ENCODE peak calls at places on chromosomes 11 and 22, in nine cellular contexts. One of them, this sample, is unnamed.

GRCh38 chr22:43985532-43985931 is 30.3 kb downstream of the SAMM50 start:
- DNase-seq in cardiac fibroblast: peak; percentile 31
- DNase-seq in pancreas: no peak
- DNase-seq in neural progenitor cell: no peak
- DNase-seq in fibroblast of pulmonary artery: peak; percentile 25
- DNase-seq in cardiac muscle cell: peak; percentile 16
- DNase-seq in fibroblast of lung: no peak
- DNase-seq in body of pancreas: no peak
- DNase-seq in fibroblast of villous mesenchyme: peak; percentile 21
- DNase-seq in this sample: no peak

GRCh38 chr22:42805016-42805997 is 51.8 kb downstream of the ARFGAP3 start:
- DNase-seq in cardiac fibroblast: no peak
- DNase-seq in pancreas: peak; percentile 92
- DNase-seq in neural progenitor cell: peak; percentile 34
- DNase-seq in fibroblast of pulmonary artery: no peak
- DNase-seq in cardiac muscle cell: no peak
- DNase-seq in fibroblast of lung: no peak
- DNase-seq in body of pancreas: peak; percentile 67
- DNase-seq in fibroblast of villous mesenchyme: no peak
- DNase-seq in this sample: no peak

GRCh38 chr11:110601941-110602340 is 110.3 kb downstream of the ARHGAP20 start:
- DNase-seq in cardiac fibroblast: no peak
- DNase-seq in pancreas: no peak
- DNase-seq in neural progenitor cell: no peak
- DNase-seq in fibroblast of pulmonary artery: no peak
- DNase-seq in cardiac muscle cell: no peak
- DNase-seq in fibroblast of lung: no peak
- DNase-seq in body of pancreas: no peak
- DNase-seq in fibroblast of villous mesenchyme: no peak
- DNase-seq in this sample: no peak

GRCh38 chr22:49203863-49204598 is 623.6 kb downstream of the BRD1 start:
- DNase-seq in cardiac fibroblast: no peak
- DNase-seq in pancreas: peak; percentile 20
- DNase-seq in neural progenitor cell: no peak
- DNase-seq in fibroblast of pulmonary artery: no peak
- DNase-seq in cardiac muscle cell: no peak
- DNase-seq in fibroblast of lung: no peak
- DNase-seq in body of pancreas: no peak
- DNase-seq in fibroblast of villous mesenchyme: no peak
- DNase-seq in this sample: no peak

GRCh38 chr11:117972589-117973445 is 13.4 kb upstream of the IL10RA start:
- DNase-seq in cardiac fibroblast: no peak
- DNase-seq in pancreas: no peak
- DNase-seq in neural progenitor cell: no peak
- DNase-seq in fibroblast of pulmonary artery: no peak
- DNase-seq in cardiac muscle cell: peak; percentile 10
- DNase-seq in fibroblast of lung: no peak
- DNase-seq in body of pancreas: no peak
- DNase-seq in fibroblast of villous mesenchyme: no peak
- DNase-seq in this sample: no peak

GRCh38 chr22:17939011-17939410 is 85.3 kb downstream of the MICAL3 start:
- DNase-seq in cardiac fibroblast: no peak
- DNase-seq in pancreas: no peak
- DNase-seq in neural progenitor cell: no peak
- DNase-seq in fibroblast of pulmonary artery: no peak
- DNase-seq in cardiac muscle cell: no peak
- DNase-seq in fibroblast of lung: no peak
- DNase-seq in body of pancreas: no peak
- DNase-seq in fibroblast of villous mesenchyme: no peak
- DNase-seq in this sample: no peak

GRCh38 chr11:64017950-64018224 is 17.8 kb upstream of the FLRT1 start:
- DNase-seq in cardiac fibroblast: no peak
- DNase-seq in pancreas: peak; percentile 83
- DNase-seq in neural progenitor cell: no peak
- DNase-seq in fibroblast of pulmonary artery: no peak
- DNase-seq in cardiac muscle cell: no peak
- DNase-seq in fibroblast of lung: no peak
- DNase-seq in body of pancreas: no peak
- DNase-seq in fibroblast of villous mesenchyme: no peak
- DNase-seq in this sample: no peak

GRCh38 chr11:126442523-126442922 is 87.0 kb downstream of the ST3GAL4 start:
- DNase-seq in cardiac fibroblast: no peak
- DNase-seq in pancreas: peak; percentile 41
- DNase-seq in neural progenitor cell: no peak
- DNase-seq in fibroblast of pulmonary artery: no peak
- DNase-seq in cardiac muscle cell: no peak
- DNase-seq in fibroblast of lung: no peak
- DNase-seq in body of pancreas: no peak
- DNase-seq in fibroblast of villous mesenchyme: no peak
- DNase-seq in this sample: no peak

GRCh38 chr11:102849319-102849718 is 5.9 kb upstream of the MMP3 start:
- DNase-seq in cardiac fibroblast: peak; percentile 66
- DNase-seq in pancreas: no peak
- DNase-seq in neural progenitor cell: no peak
- DNase-seq in fibroblast of pulmonary artery: peak; percentile 14
- DNase-seq in cardiac muscle cell: peak; percentile 11
- DNase-seq in fibroblast of lung: peak; percentile 59
- DNase-seq in body of pancreas: no peak
- DNase-seq in fibroblast of villous mesenchyme: peak; percentile 64
- DNase-seq in this sample: peak; percentile 61

GRCh38 chr11:94968334-94968958 is 4.9 kb downstream of the CWC15 start:
- DNase-seq in cardiac fibroblast: peak; percentile 77
- DNase-seq in pancreas: no peak
- DNase-seq in neural progenitor cell: no peak
- DNase-seq in fibroblast of pulmonary artery: peak; percentile 67
- DNase-seq in cardiac muscle cell: peak; percentile 62
- DNase-seq in fibroblast of lung: peak; percentile 30
- DNase-seq in body of pancreas: no peak
- DNase-seq in fibroblast of villous mesenchyme: peak; percentile 66
- DNase-seq in this sample: peak; percentile 62

GRCh38 chr11:17752144-17752543 is 17.6 kb downstream of the KCNC1 start:
- DNase-seq in cardiac fibroblast: no peak
- DNase-seq in pancreas: peak; percentile 13
- DNase-seq in neural progenitor cell: no peak
- DNase-seq in fibroblast of pulmonary artery: no peak
- DNase-seq in cardiac muscle cell: no peak
- DNase-seq in fibroblast of lung: no peak
- DNase-seq in body of pancreas: no peak
- DNase-seq in fibroblast of villous mesenchyme: no peak
- DNase-seq in this sample: no peak

GRCh38 chr22:25729595-25729994 is 12.4 kb upstream of the MYO18B start:
- DNase-seq in cardiac fibroblast: no peak
- DNase-seq in pancreas: no peak
- DNase-seq in neural progenitor cell: no peak
- DNase-seq in fibroblast of pulmonary artery: no peak
- DNase-seq in cardiac muscle cell: no peak
- DNase-seq in fibroblast of lung: no peak
- DNase-seq in body of pancreas: no peak
- DNase-seq in fibroblast of villous mesenchyme: no peak
- DNase-seq in this sample: no peak

GRCh38 chr11:121723261-121723741 is 270.5 kb upstream of the SORL1-AS1 start:
- DNase-seq in cardiac fibroblast: no peak
- DNase-seq in pancreas: no peak
- DNase-seq in neural progenitor cell: peak; percentile 37
- DNase-seq in fibroblast of pulmonary artery: peak; percentile 74
- DNase-seq in cardiac muscle cell: peak; percentile 90
- DNase-seq in fibroblast of lung: peak; percentile 60
- DNase-seq in body of pancreas: peak; percentile 19
- DNase-seq in fibroblast of villous mesenchyme: peak; percentile 21
- DNase-seq in this sample: peak; percentile 63

GRCh38 chr11:794766-795637 is 3.1 kb downstream of the SLC25A22 start:
- DNase-seq in cardiac fibroblast: no peak
- DNase-seq in pancreas: peak; percentile 97
- DNase-seq in neural progenitor cell: no peak
- DNase-seq in fibroblast of pulmonary artery: no peak
- DNase-seq in cardiac muscle cell: no peak
- DNase-seq in fibroblast of lung: no peak
- DNase-seq in body of pancreas: peak; percentile 94
- DNase-seq in fibroblast of villous mesenchyme: no peak
- DNase-seq in this sample: no peak

GRCh38 chr11:3129591-3130268 is 35.4 kb downstream of the OSBPL5 start:
- DNase-seq in cardiac fibroblast: no peak
- DNase-seq in pancreas: peak; percentile 64
- DNase-seq in neural progenitor cell: no peak
- DNase-seq in fibroblast of pulmonary artery: no peak
- DNase-seq in cardiac muscle cell: no peak
- DNase-seq in fibroblast of lung: no peak
- DNase-seq in body of pancreas: no peak
- DNase-seq in fibroblast of villous mesenchyme: no peak
- DNase-seq in this sample: no peak

GRCh38 chr11:130485983-130486970 is 37.8 kb downstream of the ADAMTS15 start:
- DNase-seq in cardiac fibroblast: no peak
- DNase-seq in pancreas: no peak
- DNase-seq in neural progenitor cell: no peak
- DNase-seq in fibroblast of pulmonary artery: no peak
- DNase-seq in cardiac muscle cell: no peak
- DNase-seq in fibroblast of lung: no peak
- DNase-seq in body of pancreas: no peak
- DNase-seq in fibroblast of villous mesenchyme: no peak
- DNase-seq in this sample: no peak

GRCh38 chr11:96127596-96127959 is 203.7 kb upstream of the MTMR2 start:
- DNase-seq in cardiac fibroblast: no peak
- DNase-seq in pancreas: no peak
- DNase-seq in neural progenitor cell: no peak
- DNase-seq in fibroblast of pulmonary artery: no peak
- DNase-seq in cardiac muscle cell: no peak
- DNase-seq in fibroblast of lung: no peak
- DNase-seq in body of pancreas: no peak
- DNase-seq in fibroblast of villous mesenchyme: no peak
- DNase-seq in this sample: peak; percentile 48

GRCh38 chr11:43718373-43718772 is 37.8 kb downstream of the HSD17B12 start:
- DNase-seq in cardiac fibroblast: no peak
- DNase-seq in pancreas: no peak
- DNase-seq in neural progenitor cell: no peak
- DNase-seq in fibroblast of pulmonary artery: no peak
- DNase-seq in cardiac muscle cell: no peak
- DNase-seq in fibroblast of lung: no peak
- DNase-seq in body of pancreas: no peak
- DNase-seq in fibroblast of villous mesenchyme: no peak
- DNase-seq in this sample: no peak

GRCh38 chr11:63907808-63908530 is 9.0 kb downstream of the RCOR2 start:
- DNase-seq in cardiac fibroblast: no peak
- DNase-seq in pancreas: no peak
- DNase-seq in neural progenitor cell: peak; percentile 72
- DNase-seq in fibroblast of pulmonary artery: no peak
- DNase-seq in cardiac muscle cell: no peak
- DNase-seq in fibroblast of lung: no peak
- DNase-seq in body of pancreas: no peak
- DNase-seq in fibroblast of villous mesenchyme: no peak
- DNase-seq in this sample: no peak

DNA sequence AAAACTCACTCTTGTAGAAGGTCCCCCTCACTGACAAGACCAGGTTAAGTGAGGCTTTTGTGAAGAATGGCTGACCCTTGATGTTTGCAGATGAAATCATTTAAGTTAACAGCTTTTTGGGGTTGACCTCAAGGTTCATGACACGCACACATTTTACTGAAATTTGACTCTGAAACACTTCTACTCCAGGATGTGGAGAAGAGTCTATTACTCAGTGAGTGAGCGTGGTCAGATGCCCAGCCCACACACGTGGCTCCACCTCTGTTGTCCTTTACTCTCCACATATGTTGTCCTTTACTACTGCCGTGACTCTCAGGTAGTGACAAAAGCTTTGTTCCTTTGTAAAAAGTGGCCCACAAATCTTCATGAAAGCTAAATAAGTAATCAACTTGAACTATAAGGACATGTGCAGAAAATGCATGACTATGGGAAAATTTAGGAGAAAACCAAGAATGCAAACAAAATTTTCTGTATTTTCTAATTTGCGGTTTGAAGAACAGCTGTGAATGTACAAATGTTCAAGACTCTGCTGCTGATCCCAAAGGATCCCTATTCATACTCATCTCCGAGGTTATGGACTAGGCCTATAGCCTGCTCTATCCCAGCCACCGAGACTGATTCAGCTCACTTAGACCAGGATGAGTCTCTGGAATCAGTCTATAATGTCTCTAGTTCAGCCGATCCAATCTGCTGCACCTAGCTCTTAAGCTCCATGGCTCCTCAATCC is 22.4 kb downstream of the XRRA1 start:
- DNase-seq in cardiac fibroblast: peak; percentile 47
- DNase-seq in pancreas: no peak
- DNase-seq in neural progenitor cell: no peak
- DNase-seq in fibroblast of pulmonary artery: no peak
- DNase-seq in cardiac muscle cell: no peak
- DNase-seq in fibroblast of lung: peak; percentile 63
- DNase-seq in body of pancreas: no peak
- DNase-seq in fibroblast of villous mesenchyme: peak; percentile 75
- DNase-seq in this sample: no peak
- H3K4me3 ChIP-seq in cardiac fibroblast: no peak overlapping the region
- H3K4me3 ChIP-seq in pancreas: no peak overlapping the region
- H3K4me3 ChIP-seq in neural progenitor cell: no peak overlapping the region
- H3K4me3 ChIP-seq in fibroblast of pulmonary artery: no peak overlapping the region
- H3K4me3 ChIP-seq in cardiac muscle cell: no peak overlapping the region
- H3K4me3 ChIP-seq in fibroblast of lung: no peak overlapping the region
- H3K4me3 ChIP-seq in body of pancreas: no peak overlapping the region
- H3K4me3 ChIP-seq in fibroblast of villous mesenchyme: no peak overlapping the region
- H3K4me3 ChIP-seq in this sample: no peak overlapping the region

GRCh38 chr11:29518389-29519174 is 498.2 kb downstream of the KCNA4 start:
- DNase-seq in cardiac fibroblast: peak; percentile 34
- DNase-seq in pancreas: no peak
- DNase-seq in neural progenitor cell: peak; percentile 4
- DNase-seq in fibroblast of pulmonary artery: peak; percentile 62
- DNase-seq in cardiac muscle cell: peak; percentile 55
- DNase-seq in fibroblast of lung: no peak
- DNase-seq in body of pancreas: no peak
- DNase-seq in fibroblast of villous mesenchyme: no peak
- DNase-seq in this sample: peak; percentile 27
- TF ChIP-seq CTCF in cardiac fibroblast: peak; percentile 27
- TF ChIP-seq CTCF in pancreas: no peak
- TF ChIP-seq CTCF in neural progenitor cell: peak; percentile 21
- TF ChIP-seq CTCF in fibroblast of pulmonary artery: peak; percentile 26
- TF ChIP-seq CTCF in cardiac muscle cell: peak; percentile 33
- TF ChIP-seq CTCF in fibroblast of lung: no peak
- TF ChIP-seq CTCF in body of pancreas: no peak
- TF ChIP-seq CTCF in fibroblast of villous mesenchyme: no peak
- TF ChIP-seq CTCF in this sample: peak; percentile 27

DNA sequence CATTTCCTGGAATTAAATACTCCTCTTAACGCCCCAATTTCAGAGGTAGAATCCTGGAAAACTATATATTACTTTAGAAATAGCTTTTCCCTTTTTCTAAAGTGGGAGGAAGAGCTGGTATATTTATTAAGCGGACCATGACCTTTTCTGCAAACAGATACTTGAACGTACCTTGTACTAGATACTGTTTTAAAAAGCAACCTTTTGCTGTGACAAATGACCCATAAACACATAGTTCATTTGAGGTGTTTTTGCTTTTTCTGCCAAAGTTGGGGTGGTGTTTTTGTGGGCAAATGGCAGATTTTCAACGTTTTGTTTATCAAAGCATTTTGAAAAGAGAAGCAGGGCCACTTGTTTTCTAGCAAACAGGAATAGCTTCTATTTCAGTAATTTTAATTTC is 2.2 kb downstream of the FBXO7 start:
- DNase-seq in cardiac fibroblast: no peak
- DNase-seq in pancreas: no peak
- DNase-seq in neural progenitor cell: no peak
- DNase-seq in fibroblast of pulmonary artery: no peak
- DNase-seq in cardiac muscle cell: no peak
- DNase-seq in fibroblast of lung: no peak
- DNase-seq in body of pancreas: no peak
- DNase-seq in fibroblast of villous mesenchyme: peak; percentile 1
- DNase-seq in this sample: no peak
- H3K4me3 ChIP-seq in cardiac fibroblast: peak overlapping the region; percentile 2
- H3K4me3 ChIP-seq in pancreas: no peak overlapping the region
- H3K4me3 ChIP-seq in neural progenitor cell: peak overlapping the region; percentile 94
- H3K4me3 ChIP-seq in fibroblast of pulmonary artery: peak overlapping the region; percentile 78
- H3K4me3 ChIP-seq in cardiac muscle cell: no peak overlapping the region
- H3K4me3 ChIP-seq in fibroblast of lung: peak overlapping the region; percentile 89
- H3K4me3 ChIP-seq in body of pancreas: no peak overlapping the region
- H3K4me3 ChIP-seq in fibroblast of villous mesenchyme: peak overlapping the region; percentile 89
- H3K4me3 ChIP-seq in this sample: peak overlapping the region; percentile 16

GRCh38 chr11:75214411-75214821 is 26.2 kb upstream of the TPBGL start:
- DNase-seq in cardiac fibroblast: peak; percentile 85
- DNase-seq in pancreas: peak; percentile 90
- DNase-seq in neural progenitor cell: peak; percentile 96
- DNase-seq in fibroblast of pulmonary artery: peak; percentile 86
- DNase-seq in cardiac muscle cell: peak; percentile 88
- DNase-seq in fibroblast of lung: peak; percentile 68
- DNase-seq in body of pancreas: peak; percentile 79
- DNase-seq in fibroblast of villous mesenchyme: peak; percentile 82
- DNase-seq in this sample: peak; percentile 76
- TF ChIP-seq CTCF in cardiac fibroblast: peak; percentile 61
- TF ChIP-seq CTCF in pancreas: no peak
- TF ChIP-seq CTCF in neural progenitor cell: peak; percentile 64
- TF ChIP-seq CTCF in fibroblast of pulmonary artery: peak; percentile 56
- TF ChIP-seq CTCF in cardiac muscle cell: peak; percentile 64
- TF ChIP-seq CTCF in fibroblast of lung: peak; percentile 30
- TF ChIP-seq CTCF in body of pancreas: no peak
- TF ChIP-seq CTCF in fibroblast of villous mesenchyme: peak; percentile 61
- TF ChIP-seq CTCF in this sample: peak; percentile 29